ENCODE peak calls at places on chromosomes 11 and 22, in four cellular contexts. A is endothelial cell of umbilical vein, M is mammary epithelial cell, Q is neuronal stem cell. J is an unnamed sample.

GRCh38 chr11:32088117-32088941 is 2.5 kb upstream of the RCN1 start:
- DNase-seq in A (peak), M (peak), Q (no peak), J (peak)

GRCh38 chr11:117443269-117444186 is 115.9 kb downstream of the CEP164 start:
- DNase-seq in A (no peak), Q (peak), M (no peak), J (no peak)

GRCh38 chr11:134270250-134270714 is 5.9 kb upstream of the GLB1L3 start:
- DNase-seq in A (no peak), M (no peak), Q (no peak), J (peak)

GRCh38 chr22:37349043-37349814 is 66.9 kb downstream of the CYTH4 start:
- DNase-seq in Q (no peak), M (no peak), A (no peak), J (no peak)

GRCh38 chr11:131824766-131825165 is 454.4 kb downstream of the NTM start:
- DNase-seq in M (peak), A (no peak), Q (no peak), J (no peak)

GRCh38 chr11:119206512-119207299 is 567 bp downstream of the CBL start:
- DNase-seq in A (no peak), Q (peak), M (no peak), J (peak)

GRCh38 chr22:27433585-27434190 is 367.9 kb downstream of the MN1 start:
- DNase-seq in Q (no peak), A (peak), M (peak), J (no peak)

GRCh38 chr11:5285703-5286102 is 16.0 kb upstream of the HBE1 start:
- DNase-seq in A (no peak), M (peak), Q (no peak), J (no peak)

GRCh38 chr11:61912991-61913698 is 4.2 kb downstream of the RAB3IL1 start:
- DNase-seq in A (no peak), M (no peak), Q (no peak), J (no peak)

GRCh38 chr11:104837969-104838639 is 60.2 kb downstream of the CASP12 start:
- DNase-seq in A (no peak), Q (no peak), M (no peak), J (no peak)

GRCh38 chr11:86274503-86274902 is 27.5 kb upstream of the HIKESHI start:
- DNase-seq in A (no peak), M (no peak), Q (no peak), J (no peak)

GRCh38 chr11:70739091-70739490 is 340.8 kb downstream of the CTTN start:
- DNase-seq in Q (no peak), M (no peak), A (no peak), J (no peak)

GRCh38 chr11:123588117-123588815 is 66.2 kb downstream of the SCN3B start:
- DNase-seq in Q (no peak), A (no peak), M (no peak), J (no peak)

GRCh38 chr11:61071208-61071681 is 31.0 kb upstream of the CD5 start:
- DNase-seq in M (no peak), Q (no peak), A (no peak), J (peak)

GRCh38 chr11:114110948-114111347 is 51.4 kb downstream of the ZBTB16 start:
- DNase-seq in A (no peak), Q (no peak), M (no peak), J (no peak)

GRCh38 chr11:11252403-11252802 is 100.6 kb downstream of the CSNK2A3 start:
- DNase-seq in Q (no peak), M (no peak), A (no peak), J (no peak)

GRCh38 chr11:119794141-119794665 is 65.2 kb upstream of the NECTIN1 start:
- DNase-seq in Q (no peak), A (no peak), M (no peak), J (no peak)

GRCh38 chr11:18669629-18670162 is 28.9 kb upstream of the TMEM86A start:
- DNase-seq in A (no peak), M (no peak), Q (no peak), J (no peak)

GRCh38 chr11:370087-370941 is 1.0 kb downstream of the B4GALNT4 start:
- DNase-seq in Q (peak), A (no peak), M (no peak), J (no peak)

GRCh38 chr11:102487214-102487613 is 34.6 kb upstream of the TMEM123 start:
- DNase-seq in Q (no peak), A (no peak), M (no peak), J (no peak)
- H3K4me2 ChIP-seq in Q (no peak), A (no peak), M (no peak), J (no peak)

GRCh38 chr22:22880645-22881044 is 7.0 kb upstream of the IGLL5 start:
- DNase-seq in Q (no peak), A (no peak), M (no peak), J (no peak)

GRCh38 chr22:22877523-22878210 is 9.9 kb upstream of the IGLL5 start:
- DNase-seq in A (peak), Q (peak), M (peak), J (peak)

GRCh38 chr22:22879675-22880029 is 8.0 kb upstream of the IGLL5 start:
- DNase-seq in Q (no peak), M (no peak), A (no peak), J (peak)

GRCh38 chr22:22878211-22878570 is 9.4 kb upstream of the IGLL5 start:
- DNase-seq in Q (no peak), A (no peak), M (no peak), J (no peak)

DNA sequence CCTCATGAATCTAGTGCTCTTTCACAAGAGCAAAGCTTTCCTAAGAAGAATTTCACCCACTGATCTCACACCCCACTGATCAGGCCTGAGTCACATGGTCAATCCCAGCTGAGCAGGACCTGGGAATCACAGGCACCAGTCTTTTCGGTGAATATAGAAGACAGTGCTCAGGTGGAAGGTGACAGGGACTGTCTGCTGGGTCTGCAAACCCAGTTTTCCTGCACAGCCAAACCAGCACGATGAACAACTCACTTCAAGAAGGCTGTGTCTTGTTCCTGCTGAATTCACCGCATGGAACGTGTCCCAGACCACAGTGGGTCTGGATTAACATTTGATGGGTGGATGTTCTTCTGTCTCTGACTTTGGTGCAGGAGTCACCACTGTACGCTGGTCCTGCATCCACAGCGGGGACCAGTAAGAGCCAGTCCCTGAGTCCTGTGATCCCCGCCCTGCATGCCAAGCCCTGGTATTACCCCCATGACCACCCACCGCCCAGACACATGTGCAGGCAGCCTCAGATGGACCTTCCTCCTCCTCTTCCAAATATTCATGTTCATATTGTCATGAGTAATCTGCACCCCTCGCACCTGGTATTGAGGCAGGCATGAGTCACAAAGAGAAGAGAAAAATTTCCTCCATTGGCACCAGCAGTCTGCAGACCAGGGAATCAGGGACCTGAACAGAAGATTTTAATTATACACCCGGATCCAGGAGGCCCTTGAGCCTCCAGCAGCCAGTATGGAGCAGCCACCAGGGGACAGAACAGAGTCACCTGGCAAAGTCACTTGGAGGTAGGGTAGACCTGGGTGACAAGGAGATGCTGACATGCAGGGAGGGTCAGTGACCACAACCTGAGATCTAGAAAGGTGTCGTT is 8.6 kb upstream of the IGLL5 start:
- DNase-seq in Q (no peak), A (no peak), M (no peak), J (no peak)
- H3K4me2 ChIP-seq in Q (no peak), A (no peak), M (no peak), J (no peak)

GRCh38 chr22:48653306-48653705 is 1174.4 kb downstream of the BRD1 start:
- DNase-seq in Q (no peak), M (no peak), A (no peak), J (no peak)
- H3K4me2 ChIP-seq in Q (no peak), M (no peak), A (no peak), J (no peak)

GRCh38 chr11:9092085-9092484 is 686 bp upstream of the SCUBE2 start:
- DNase-seq in A (no peak), Q (no peak), M (no peak), J (no peak)

GRCh38 chr11:9089636-9090035 is 1.8 kb downstream of the SCUBE2 start:
- DNase-seq in M (no peak), Q (no peak), A (no peak), J (no peak)

GRCh38 chr11:9090488-9091043 is 833 bp downstream of the SCUBE2 start:
- DNase-seq in M (no peak), Q (no peak), A (peak), J (no peak)

GRCh38 chr11:9092846-9093778 is 1.7 kb upstream of the SCUBE2 start:
- DNase-seq in Q (no peak), A (peak), M (no peak), J (no peak)

DNA sequence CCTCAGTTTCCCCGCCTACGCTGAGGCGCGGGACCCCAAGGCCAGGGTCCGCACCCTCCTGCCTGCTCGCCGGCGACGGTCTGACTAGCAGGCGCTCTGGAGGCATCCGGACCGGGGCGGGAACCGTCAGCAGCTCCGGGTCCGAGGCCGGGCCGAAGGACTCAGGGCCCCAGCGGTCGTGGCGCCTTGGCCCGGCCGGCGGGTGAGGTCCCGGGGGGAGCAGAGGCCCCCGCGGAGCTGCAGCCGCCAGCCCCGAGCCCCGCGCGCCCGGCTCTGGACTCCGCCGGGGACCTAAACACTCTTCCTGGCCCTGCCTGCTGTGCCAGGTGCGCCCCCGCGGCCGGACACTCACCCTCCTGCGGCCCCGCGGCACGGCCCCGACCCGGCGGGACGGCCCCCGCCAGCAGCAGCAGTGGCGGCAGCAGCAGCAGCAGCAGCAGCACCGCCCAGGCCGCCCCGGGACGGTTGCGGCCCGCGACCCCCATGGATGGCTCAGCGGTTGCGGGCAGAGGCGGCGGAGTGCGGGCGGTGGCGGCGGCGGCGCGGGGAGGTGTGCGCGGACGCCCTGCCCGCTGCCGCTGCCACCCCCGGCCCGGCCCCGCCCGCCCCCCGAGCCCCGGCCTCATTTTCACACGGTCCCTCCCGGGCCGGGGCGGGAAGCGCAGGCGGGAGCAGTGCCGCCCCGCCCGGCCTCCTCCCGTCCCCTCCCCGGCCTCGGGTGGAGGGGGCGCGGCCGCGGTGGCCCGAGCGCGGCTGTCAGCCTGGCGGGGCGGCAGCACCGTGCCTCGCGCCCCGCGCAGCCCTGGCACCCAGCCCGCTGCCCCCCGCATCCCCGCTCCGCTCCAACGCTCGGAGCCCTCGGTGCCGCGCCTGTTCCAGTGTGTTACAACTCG is at the start of gene SCUBE2:
- DNase-seq in M (no peak), A (no peak), Q (no peak), J (no peak)
- H3K4me2 ChIP-seq in M (peak), A (peak), Q (peak), J (no peak)

GRCh38 chr11:126878892-126879291 is 121.7 kb downstream of the KIRREL3 start:
- DNase-seq in Q (no peak), M (no peak), A (no peak), J (no peak)
- H3K4me2 ChIP-seq in Q (no peak), M (no peak), A (no peak), J (no peak)

GRCh38 chr22:20435436-20436308 is 2.0 kb downstream of the SCARF2 start:
- DNase-seq in A (no peak), Q (no peak), M (no peak), J (no peak)

GRCh38 chr22:20436309-20437252 is 1.0 kb downstream of the SCARF2 start:
- DNase-seq in M (no peak), Q (peak), A (peak), J (no peak)

GRCh38 chr22:20438066-20438677 is 547 bp upstream of the SCARF2 start:
- DNase-seq in Q (no peak), M (no peak), A (no peak), J (no peak)

GRCh38 chr22:20438678-20439492 is 1.3 kb upstream of the SCARF2 start:
- DNase-seq in Q (no peak), A (no peak), M (no peak), J (no peak)

DNA sequence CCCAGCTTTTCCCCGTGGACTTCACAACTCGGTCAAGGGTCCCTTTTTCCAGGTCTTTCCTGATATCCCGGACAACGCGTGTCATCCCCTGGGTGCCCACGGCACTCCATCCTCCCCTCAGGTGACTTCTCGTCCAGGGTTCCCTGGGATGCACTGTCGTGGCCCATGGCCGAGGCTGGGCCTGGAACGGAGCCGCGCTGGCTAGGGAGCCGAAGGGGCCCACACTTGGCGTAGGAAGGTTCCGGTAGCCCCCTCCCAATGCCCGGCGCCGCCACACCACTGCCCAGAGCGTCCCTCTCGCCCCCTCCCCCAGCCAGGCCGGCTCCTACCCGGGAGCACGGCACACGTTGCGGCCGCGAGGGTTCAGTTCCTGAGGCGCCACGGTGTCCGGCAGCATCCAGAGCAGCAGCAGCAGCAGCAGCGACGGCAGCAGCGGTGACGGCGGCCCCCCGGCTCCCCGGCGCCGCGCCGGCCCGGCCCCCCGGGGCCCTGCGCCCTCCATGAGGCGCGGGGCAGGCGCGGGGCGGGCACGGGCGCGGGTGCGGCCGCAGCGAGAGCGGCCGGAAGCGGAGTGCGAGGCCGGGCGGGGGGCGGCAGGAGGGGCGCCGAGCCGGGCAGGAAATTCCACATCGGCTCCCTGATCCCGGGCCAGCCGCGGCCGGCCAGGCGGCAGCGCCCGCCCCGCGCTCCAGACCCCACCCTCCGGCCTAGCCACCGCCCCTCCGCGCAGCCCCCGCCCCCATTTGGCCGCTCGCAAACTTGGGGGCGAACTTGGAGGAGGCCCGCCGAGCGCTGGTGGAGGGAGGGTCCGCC is at the start of gene SCARF2:
- DNase-seq in A (peak), M (no peak), Q (peak), J (no peak)
- H3K4me2 ChIP-seq in A (peak), M (peak), Q (peak), J (no peak)

DNA sequence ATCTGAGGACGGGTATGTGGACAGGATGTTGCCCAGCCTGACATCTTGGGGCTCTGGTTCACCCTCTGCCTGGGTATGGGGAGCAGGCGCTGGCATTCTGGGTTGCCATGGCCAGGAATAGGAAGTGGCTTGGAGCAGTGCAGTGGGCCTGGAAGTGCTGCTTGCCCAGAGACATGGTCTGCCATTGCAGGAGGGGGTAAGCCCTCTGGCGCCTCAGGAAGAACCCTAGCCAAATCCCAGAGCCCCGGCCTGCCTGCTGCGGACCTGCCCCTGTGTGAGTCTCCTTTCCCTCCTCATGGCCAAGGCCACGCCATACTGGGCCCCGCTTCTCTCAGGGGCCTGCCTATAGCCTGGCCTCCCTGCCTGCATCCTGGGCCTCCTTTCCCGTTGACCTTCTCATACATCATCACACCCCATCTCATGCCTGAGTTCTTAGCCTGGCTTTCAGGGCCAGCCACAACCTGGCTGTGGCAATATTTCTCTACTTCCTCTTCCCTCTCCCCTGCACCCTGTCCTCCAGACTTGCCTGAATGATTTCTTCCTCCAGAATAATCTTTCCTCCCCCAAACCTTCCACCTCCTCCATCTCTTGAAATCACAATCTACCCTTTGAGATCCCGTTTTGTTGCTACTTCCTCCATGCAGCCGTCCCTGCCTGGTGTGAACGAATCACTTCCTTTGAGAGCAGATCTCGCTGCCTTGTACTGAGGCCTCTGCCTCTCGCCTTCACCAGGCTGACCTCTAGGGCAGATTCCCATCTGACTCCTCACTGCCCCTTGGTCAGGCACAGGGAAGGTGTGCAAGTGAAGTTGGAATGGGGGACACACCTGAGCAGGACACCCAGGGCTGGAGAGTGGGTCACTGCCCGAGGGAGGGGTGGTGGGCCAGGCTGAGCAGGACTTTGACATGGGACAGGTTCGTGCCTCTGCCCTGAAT is 5.2 kb downstream of the CAPN5 start:
- DNase-seq in M (no peak), A (peak), Q (no peak), J (no peak)
- H3K4me2 ChIP-seq in M (no peak), A (no peak), Q (no peak), J (no peak)

J was measured in DND-41.